ENCODE peak calls at places on chromosomes 12 and 14, in eight cellular contexts. One of them, this sample, is unnamed.

GRCh38 chr12:11856971-11857370 is 207.5 kb downstream of the ETV6 start:
- DNase-seq in H1: no peak
- DNase-seq in GM12892: no peak
- DNase-seq in tibial nerve: no peak
- DNase-seq in HCT116: no peak
- DNase-seq in transverse colon: no peak
- DNase-seq in A549: no peak
- DNase-seq in ovary: no peak
- DNase-seq in this sample: no peak

GRCh38 chr12:113081785-113082296 is 25.3 kb downstream of the DTX1 start:
- DNase-seq in GM12892: no peak
- DNase-seq in tibial nerve: no peak
- DNase-seq in transverse colon: no peak
- DNase-seq in ovary: no peak
- DNase-seq in A549: no peak
- DNase-seq in HCT116: no peak
- DNase-seq in H1: no peak
- DNase-seq in this sample: no peak

GRCh38 chr14:92513966-92514843 is 624 bp downstream of the RIN3 start:
- DNase-seq in H1: peak
- DNase-seq in HCT116: no peak
- DNase-seq in tibial nerve: no peak
- DNase-seq in ovary: peak
- DNase-seq in transverse colon: peak
- DNase-seq in GM12892: peak
- DNase-seq in A549: peak
- DNase-seq in this sample: peak

GRCh38 chr14:55589171-55589570 is 9.2 kb downstream of the KTN1 start:
- DNase-seq in HCT116: no peak
- DNase-seq in ovary: no peak
- DNase-seq in A549: no peak
- DNase-seq in H1: no peak
- DNase-seq in GM12892: no peak
- DNase-seq in transverse colon: no peak
- DNase-seq in tibial nerve: no peak
- DNase-seq in this sample: no peak

GRCh38 chr14:101791919-101792572 is 30.5 kb downstream of the PPP2R5C start:
- DNase-seq in tibial nerve: no peak
- DNase-seq in transverse colon: no peak
- DNase-seq in A549: no peak
- DNase-seq in GM12892: no peak
- DNase-seq in HCT116: no peak
- DNase-seq in H1: no peak
- DNase-seq in ovary: no peak
- DNase-seq in this sample: no peak

GRCh38 chr12:109711596-109712461 is 1.8 kb upstream of the FAM222A start:
- DNase-seq in ovary: peak
- DNase-seq in HCT116: no peak
- DNase-seq in transverse colon: no peak
- DNase-seq in tibial nerve: no peak
- DNase-seq in H1: no peak
- DNase-seq in A549: no peak
- DNase-seq in GM12892: no peak
- DNase-seq in this sample: no peak

GRCh38 chr12:65673732-65674131 is 150.6 kb upstream of the HMGA2 start:
- DNase-seq in HCT116: no peak
- DNase-seq in ovary: no peak
- DNase-seq in transverse colon: no peak
- DNase-seq in A549: no peak
- DNase-seq in H1: no peak
- DNase-seq in tibial nerve: no peak
- DNase-seq in GM12892: no peak
- DNase-seq in this sample: no peak

GRCh38 chr12:12398026-12398859 is 41.4 kb downstream of the BORCS5 start:
- DNase-seq in H1: no peak
- DNase-seq in GM12892: no peak
- DNase-seq in transverse colon: peak
- DNase-seq in tibial nerve: peak
- DNase-seq in A549: peak
- DNase-seq in HCT116: no peak
- DNase-seq in ovary: peak
- DNase-seq in this sample: peak

GRCh38 chr12:59736786-59737185 is 141.0 kb downstream of the SLC16A7 start:
- DNase-seq in H1: no peak
- DNase-seq in GM12892: no peak
- DNase-seq in tibial nerve: no peak
- DNase-seq in transverse colon: no peak
- DNase-seq in HCT116: no peak
- DNase-seq in A549: no peak
- DNase-seq in ovary: no peak
- DNase-seq in this sample: no peak

GRCh38 chr12:4276524-4277204 is 3.1 kb downstream of the CCND2 start:
- DNase-seq in H1: peak
- DNase-seq in ovary: peak
- DNase-seq in transverse colon: peak
- DNase-seq in HCT116: peak
- DNase-seq in GM12892: peak
- DNase-seq in tibial nerve: peak
- DNase-seq in A549: peak
- DNase-seq in this sample: peak
- TF ChIP-seq POLR2A in H1: no peak
- TF ChIP-seq POLR2A in ovary: no peak
- TF ChIP-seq POLR2A in transverse colon: no peak
- TF ChIP-seq POLR2A in HCT116: no peak
- TF ChIP-seq POLR2A in GM12892: peak
- TF ChIP-seq POLR2A in tibial nerve: no peak
- TF ChIP-seq POLR2A in A549: no peak
- TF ChIP-seq POLR2A in this sample: peak

DNA sequence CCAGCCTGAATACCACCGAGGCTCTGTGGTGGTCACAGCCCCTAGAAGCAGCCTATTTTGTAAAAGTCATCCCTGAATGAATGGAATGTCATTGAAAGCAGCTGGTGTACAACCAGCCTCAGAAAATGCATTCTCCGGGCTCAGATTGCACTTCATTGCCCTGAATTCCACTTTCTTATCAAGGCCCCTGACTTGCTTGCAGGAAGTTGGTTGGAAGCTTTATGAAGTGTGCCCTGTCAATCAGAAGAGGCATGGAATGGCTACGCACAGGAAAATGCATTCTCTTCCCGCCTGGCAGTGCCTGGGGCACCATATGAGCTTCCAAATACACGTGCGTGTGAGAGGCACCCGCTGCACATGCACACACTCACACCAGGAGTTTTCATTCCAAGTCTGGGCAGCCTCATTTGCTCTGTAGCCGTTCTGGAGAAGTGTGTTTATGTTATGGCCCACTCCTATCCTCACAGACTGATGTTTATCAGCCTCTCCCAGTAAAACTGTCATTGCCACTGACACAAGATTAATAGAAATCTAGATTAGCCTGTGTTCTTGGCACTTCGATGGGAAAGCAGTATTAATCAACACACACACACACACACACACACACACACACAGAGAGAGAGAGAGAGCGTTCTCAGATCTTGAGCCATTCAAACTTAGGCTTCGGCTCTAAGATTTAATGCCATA is 63.9 kb downstream of the NUAK1 start:
- DNase-seq in GM12892: no peak
- DNase-seq in A549: no peak
- DNase-seq in transverse colon: no peak
- DNase-seq in tibial nerve: no peak
- DNase-seq in HCT116: no peak
- DNase-seq in ovary: no peak
- DNase-seq in H1: no peak
- DNase-seq in this sample: peak
- TF ChIP-seq POLR2A in GM12892: no peak
- TF ChIP-seq POLR2A in A549: no peak
- TF ChIP-seq POLR2A in transverse colon: no peak
- TF ChIP-seq POLR2A in tibial nerve: no peak
- TF ChIP-seq POLR2A in HCT116: no peak
- TF ChIP-seq POLR2A in ovary: no peak
- TF ChIP-seq POLR2A in H1: no peak
- TF ChIP-seq POLR2A in this sample: no peak

GRCh38 chr14:97138801-97139200 is 341.6 kb downstream of the VRK1 start:
- DNase-seq in H1: no peak
- DNase-seq in transverse colon: no peak
- DNase-seq in HCT116: peak
- DNase-seq in A549: no peak
- DNase-seq in ovary: no peak
- DNase-seq in tibial nerve: no peak
- DNase-seq in GM12892: no peak
- DNase-seq in this sample: no peak

GRCh38 chr14:97143011-97143410 is 345.8 kb downstream of the VRK1 start:
- DNase-seq in tibial nerve: no peak
- DNase-seq in H1: no peak
- DNase-seq in GM12892: no peak
- DNase-seq in A549: no peak
- DNase-seq in ovary: no peak
- DNase-seq in transverse colon: no peak
- DNase-seq in HCT116: no peak
- DNase-seq in this sample: no peak

GRCh38 chr14:97137705-97138104 is 340.5 kb downstream of the VRK1 start:
- DNase-seq in H1: no peak
- DNase-seq in transverse colon: no peak
- DNase-seq in ovary: no peak
- DNase-seq in A549: no peak
- DNase-seq in HCT116: no peak
- DNase-seq in tibial nerve: no peak
- DNase-seq in GM12892: no peak
- DNase-seq in this sample: no peak

GRCh38 chr14:97143456-97143855 is 346.3 kb downstream of the VRK1 start:
- DNase-seq in tibial nerve: no peak
- DNase-seq in HCT116: no peak
- DNase-seq in GM12892: no peak
- DNase-seq in H1: no peak
- DNase-seq in A549: no peak
- DNase-seq in ovary: no peak
- DNase-seq in transverse colon: no peak
- DNase-seq in this sample: no peak
- TF ChIP-seq POLR2A in tibial nerve: no peak
- TF ChIP-seq POLR2A in HCT116: no peak
- TF ChIP-seq POLR2A in GM12892: no peak
- TF ChIP-seq POLR2A in H1: no peak
- TF ChIP-seq POLR2A in A549: no peak
- TF ChIP-seq POLR2A in ovary: no peak
- TF ChIP-seq POLR2A in transverse colon: no peak
- TF ChIP-seq POLR2A in this sample: no peak

DNA sequence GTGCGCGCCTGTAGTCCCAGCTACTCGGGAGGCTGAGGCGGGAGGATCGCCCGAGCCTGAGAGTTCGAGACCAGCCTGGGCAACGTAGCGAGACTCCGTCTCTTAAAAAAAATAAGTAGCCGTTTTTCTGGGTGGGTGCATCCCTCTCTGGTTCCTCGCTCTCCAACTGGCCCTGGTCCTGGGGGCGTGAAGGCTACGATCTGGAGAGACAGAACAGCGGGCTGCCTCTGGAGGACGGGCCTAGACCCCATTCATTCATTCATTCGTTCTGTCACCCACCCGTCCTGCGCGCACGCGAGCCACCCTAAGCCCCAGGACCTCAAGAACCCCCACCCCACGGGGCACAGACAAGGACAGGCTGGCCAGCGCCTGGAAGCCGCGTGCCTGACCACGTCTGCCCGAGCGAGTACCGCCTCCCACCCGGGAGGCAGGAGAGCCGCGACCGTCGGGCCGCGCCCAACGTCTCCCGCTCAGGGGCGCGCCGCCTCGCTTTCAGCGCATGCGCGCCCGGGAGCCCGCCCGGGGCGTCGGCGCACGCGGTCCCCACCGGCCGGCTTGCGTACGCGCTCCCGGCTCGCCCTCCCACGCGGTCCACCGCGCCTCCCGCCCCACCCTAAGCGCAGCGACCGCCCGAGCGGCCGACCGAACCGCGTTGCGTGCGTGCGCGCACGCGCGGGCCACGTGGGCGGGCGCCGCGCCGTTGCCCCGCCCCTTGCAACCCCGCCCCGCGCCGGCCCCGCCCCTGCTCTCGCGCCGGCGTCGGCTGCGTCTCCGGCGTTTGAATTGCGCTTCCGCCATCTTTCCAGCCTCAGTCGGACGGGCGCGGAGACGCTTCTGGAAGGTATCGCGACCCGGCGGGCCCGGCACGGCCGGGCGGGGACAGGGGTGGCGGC is at the start of gene RAN:
- DNase-seq in ovary: peak
- DNase-seq in tibial nerve: peak
- DNase-seq in GM12892: peak
- DNase-seq in H1: peak
- DNase-seq in HCT116: peak
- DNase-seq in transverse colon: peak
- DNase-seq in A549: peak
- DNase-seq in this sample: peak
- TF ChIP-seq POLR2A in ovary: peak
- TF ChIP-seq POLR2A in tibial nerve: peak
- TF ChIP-seq POLR2A in GM12892: peak
- TF ChIP-seq POLR2A in H1: peak
- TF ChIP-seq POLR2A in HCT116: peak
- TF ChIP-seq POLR2A in transverse colon: peak
- TF ChIP-seq POLR2A in A549: peak
- TF ChIP-seq POLR2A in this sample: peak

GRCh38 chr14:51597511-51597920 is 54.2 kb upstream of the FRMD6 start:
- DNase-seq in H1: no peak
- DNase-seq in A549: no peak
- DNase-seq in ovary: no peak
- DNase-seq in GM12892: no peak
- DNase-seq in HCT116: no peak
- DNase-seq in tibial nerve: no peak
- DNase-seq in transverse colon: no peak
- DNase-seq in this sample: no peak
- TF ChIP-seq POLR2A in H1: no peak
- TF ChIP-seq POLR2A in A549: no peak
- TF ChIP-seq POLR2A in ovary: no peak
- TF ChIP-seq POLR2A in GM12892: no peak
- TF ChIP-seq POLR2A in HCT116: no peak
- TF ChIP-seq POLR2A in tibial nerve: no peak
- TF ChIP-seq POLR2A in transverse colon: no peak
- TF ChIP-seq POLR2A in this sample: no peak

GRCh38 chr14:64826845-64827244 is 52.9 kb downstream of the SPTB start:
- DNase-seq in HCT116: no peak
- DNase-seq in tibial nerve: no peak
- DNase-seq in A549: no peak
- DNase-seq in H1: no peak
- DNase-seq in ovary: no peak
- DNase-seq in transverse colon: no peak
- DNase-seq in GM12892: no peak
- DNase-seq in this sample: no peak
- TF ChIP-seq POLR2A in HCT116: no peak
- TF ChIP-seq POLR2A in tibial nerve: no peak
- TF ChIP-seq POLR2A in A549: no peak
- TF ChIP-seq POLR2A in H1: no peak
- TF ChIP-seq POLR2A in ovary: no peak
- TF ChIP-seq POLR2A in transverse colon: no peak
- TF ChIP-seq POLR2A in GM12892: no peak
- TF ChIP-seq POLR2A in this sample: no peak

GRCh38 chr12:123388948-123389559 is 5.1 kb downstream of the KMT5A start:
- DNase-seq in H1: no peak
- DNase-seq in A549: no peak
- DNase-seq in tibial nerve: no peak
- DNase-seq in transverse colon: no peak
- DNase-seq in GM12892: no peak
- DNase-seq in HCT116: no peak
- DNase-seq in ovary: no peak
- DNase-seq in this sample: no peak
- TF ChIP-seq POLR2A in H1: no peak
- TF ChIP-seq POLR2A in A549: peak
- TF ChIP-seq POLR2A in tibial nerve: no peak
- TF ChIP-seq POLR2A in transverse colon: no peak
- TF ChIP-seq POLR2A in GM12892: no peak
- TF ChIP-seq POLR2A in HCT116: no peak
- TF ChIP-seq POLR2A in ovary: no peak
- TF ChIP-seq POLR2A in this sample: no peak

GRCh38 chr14:75647650-75648049 is 13.0 kb downstream of the ERG28 start:
- DNase-seq in ovary: peak
- DNase-seq in GM12892: no peak
- DNase-seq in A549: no peak
- DNase-seq in HCT116: no peak
- DNase-seq in H1: no peak
- DNase-seq in tibial nerve: no peak
- DNase-seq in transverse colon: no peak
- DNase-seq in this sample: no peak
- TF ChIP-seq POLR2A in ovary: no peak
- TF ChIP-seq POLR2A in GM12892: no peak
- TF ChIP-seq POLR2A in A549: no peak
- TF ChIP-seq POLR2A in HCT116: no peak
- TF ChIP-seq POLR2A in H1: no peak
- TF ChIP-seq POLR2A in tibial nerve: no peak
- TF ChIP-seq POLR2A in transverse colon: no peak
- TF ChIP-seq POLR2A in this sample: no peak

This sample was measured in uterus.